ENCODE peak calls at places on chromosomes 7 and 10, in four cellular contexts. Y is IMR-90, B is hypothalamus, I is AG09319. C is an unnamed sample.

GRCh38 chr10:51214207-51214896 is 140.1 kb downstream of the PRKG1 start:
- DNase-seq in Y (peak; percentile 30), I (no peak), B (no peak), C (no peak)

GRCh38 chr10:94172332-94172731 is 178.6 kb downstream of the PLCE1 start:
- DNase-seq in Y (peak; percentile 60), I (no peak), B (no peak), C (peak; percentile 12)

GRCh38 chr7:1707756-1708611 is 37.9 kb downstream of the ELFN1 start:
- DNase-seq in Y (no peak), B (no peak), I (no peak), C (no peak)

GRCh38 chr7:19122018-19122588 is 4.7 kb upstream of the TWIST1 start:
- DNase-seq in Y (peak; percentile 72), B (no peak), I (no peak), C (peak; percentile 79)

GRCh38 chr7:111029574-111030357 is 61.2 kb upstream of the LRRN3 start:
- DNase-seq in B (no peak), Y (peak; percentile 17), I (no peak), C (peak; percentile 55)

GRCh38 chr10:61617586-61617985 is 45.1 kb upstream of the CABCOCO1 start:
- DNase-seq in B (no peak), I (no peak), Y (no peak), C (no peak)

GRCh38 chr10:77297370-77297692 is 340.3 kb downstream of the KCNMA1 start:
- DNase-seq in B (no peak), Y (peak; percentile 76), I (no peak), C (peak; percentile 55)

GRCh38 chr7:152735443-152736004 is 24.0 kb upstream of the ACTR3B start:
- DNase-seq in Y (peak; percentile 11), I (no peak), B (no peak), C (no peak)

GRCh38 chr10:124701435-124701834 is 42.7 kb downstream of the FAM53B start:
- DNase-seq in B (no peak), Y (peak; percentile 71), I (peak; percentile 56), C (peak; percentile 14)

GRCh38 chr10:99966306-99966705 is 43.4 kb downstream of the DNMBP start:
- DNase-seq in Y (peak; percentile 78), B (no peak), I (no peak), C (peak; percentile 97)

GRCh38 chr7:149310113-149310836 is 48.3 kb downstream of the ZNF783 start:
- DNase-seq in B (no peak), Y (peak; percentile 87), I (peak; percentile 58), C (peak; percentile 81)

GRCh38 chr7:116478834-116479233 is 20.7 kb upstream of the CAV2 start:
- DNase-seq in B (no peak), Y (no peak), I (no peak), C (no peak)

GRCh38 chr7:131546126-131546525 is 10.3 kb downstream of the PODXL start:
- DNase-seq in B (no peak), Y (no peak), I (no peak), C (no peak)

GRCh38 chr10:70916241-70916640 is 27.9 kb upstream of the PCBD1 start:
- DNase-seq in B (no peak), Y (no peak), I (no peak), C (no peak)

GRCh38 chr10:124906551-124907001 is 35.3 kb upstream of the ZRANB1 start:
- DNase-seq in Y (peak; percentile 95), B (no peak), I (peak; percentile 52), C (peak; percentile 96)

GRCh38 chr7:44072364-44073231 is 7.2 kb upstream of the PGAM2 start:
- DNase-seq in Y (peak; percentile 84), I (peak; percentile 61), B (no peak), C (peak; percentile 92)

GRCh38 chr7:132065193-132065972 is 509.0 kb upstream of the PODXL start:
- DNase-seq in I (peak; percentile 81), B (no peak), Y (peak; percentile 95), C (peak; percentile 98)

GRCh38 chr10:130371156-130371555 is 235.0 kb downstream of the GLRX3 start:
- DNase-seq in B (no peak), Y (no peak), I (no peak), C (no peak)

GRCh38 chr7:122143376-122143750 is 686 bp downstream of the AASS start:
- DNase-seq in I (no peak), Y (peak; percentile 19), B (peak; percentile 25), C (peak; percentile 52)

GRCh38 chr7:30252885-30253795 is 31.3 kb upstream of the ZNRF2 start:
- DNase-seq in I (no peak), Y (no peak), B (no peak), C (peak; percentile 39)

GRCh38 chr7:68038621-68039314 is 1042.1 kb downstream of the TYW1 start:
- DNase-seq in B (no peak), Y (no peak), I (no peak), C (peak; percentile 22)

C was measured in GM23248.